ENCODE peak calls at places on chromosomes 2 and 18, in five cellular contexts. O, K, I, S and Q are unnamed samples.

GRCh38 chr2:42859006-42859552 is 66.7 kb upstream of the HAAO start:
- DNase-seq in K (peak; percentile 44), I (peak; percentile 92), S (peak; percentile 92), O (peak; percentile 66), Q (no peak)

GRCh38 chr2:215841175-215841816 is 172.1 kb downstream of the MREG start:
- DNase-seq in K (no peak), S (peak; percentile 20), O (no peak), I (no peak), Q (peak; percentile 56)

GRCh38 chr2:151733781-151734672 is at the start of gene NEB:
- DNase-seq in O (no peak), K (no peak), I (no peak), S (no peak), Q (no peak)

GRCh38 chr2:28345619-28346018 is 47.0 kb upstream of the FOSL2 start:
- DNase-seq in K (no peak), S (no peak), I (no peak), O (no peak), Q (no peak)

GRCh38 chr2:75453696-75454095 is 107.0 kb downstream of the EVA1A start:
- DNase-seq in S (no peak), I (no peak), K (no peak), O (no peak), Q (no peak)

GRCh38 chr2:47310801-47311560 is 92.0 kb upstream of the MSH2 start:
- DNase-seq in S (no peak), K (no peak), O (no peak), I (no peak), Q (peak; percentile 75)

GRCh38 chr18:24016643-24017042 is 2.1 kb downstream of the TTC39C start:
- DNase-seq in I (no peak), K (no peak), S (no peak), O (peak; percentile 11), Q (no peak)

GRCh38 chr2:128685841-128686497 is 367.3 kb upstream of the HS6ST1 start:
- DNase-seq in K (no peak), I (peak; percentile 17), S (no peak), O (no peak), Q (no peak)

GRCh38 chr18:9055185-9055584 is 47.3 kb upstream of the NDUFV2 start:
- DNase-seq in O (no peak), S (no peak), I (no peak), K (peak; percentile 90), Q (no peak)

GRCh38 chr2:222878284-222878876 is 17.5 kb downstream of the ACSL3 start:
- DNase-seq in O (no peak), S (no peak), I (no peak), K (no peak), Q (no peak)

GRCh38 chr2:60064687-60065361 is 488.6 kb downstream of the BCL11A start:
- DNase-seq in O (no peak), I (no peak), S (no peak), K (no peak), Q (no peak)

GRCh38 chr18:62621546-62621945 is 93.8 kb upstream of the PHLPP1 start:
- DNase-seq in O (no peak), K (peak; percentile 14), I (no peak), S (no peak), Q (no peak)

GRCh38 chr2:172082105-172082943 is 3.0 kb upstream of the DLX1 start:
- DNase-seq in S (no peak), O (no peak), K (no peak), I (peak; percentile 74), Q (no peak)

GRCh38 chr2:172084484-172084733 is 898 bp upstream of the DLX1 start:
- DNase-seq in K (no peak), I (no peak), O (no peak), S (no peak), Q (no peak)

GRCh38 chr2:172082944-172083718 is 2.2 kb upstream of the DLX1 start:
- DNase-seq in I (peak; percentile 78), S (no peak), K (no peak), O (no peak), Q (no peak)

GRCh38 chr2:172084734-172085459 is 410 bp upstream of the DLX1 start:
- DNase-seq in O (peak; percentile 90), I (peak; percentile 97), S (peak; percentile 70), K (peak; percentile 84), Q (peak; percentile 75)

GRCh38 chr2:172083725-172084483 is 1.4 kb upstream of the DLX1 start:
- DNase-seq in O (no peak), K (no peak), S (no peak), I (peak; percentile 73), Q (peak; percentile 33)
- H3K36me3 ChIP-seq in O (no peaks in the 10 kb centered on the region), K (no peaks in the 10 kb centered on the region), S (no peaks in the 10 kb centered on the region), I (no peaks in the 10 kb centered on the region), Q (no peaks in the 10 kb centered on the region)

GRCh38 chr2:27202829-27203228 is 9.0 kb upstream of the ATRAID start:
- DNase-seq in I (no peak), O (no peak), K (peak; percentile 44), S (no peak), Q (no peak)
- H3K36me3 ChIP-seq in I (peaks cover 62% of the 10 kb centered on the region), O (peaks cover 12% of the 10 kb centered on the region), K (peaks cover 30% of the 10 kb centered on the region), S (no peaks in the 10 kb centered on the region), Q (no peaks in the 10 kb centered on the region)

DNA sequence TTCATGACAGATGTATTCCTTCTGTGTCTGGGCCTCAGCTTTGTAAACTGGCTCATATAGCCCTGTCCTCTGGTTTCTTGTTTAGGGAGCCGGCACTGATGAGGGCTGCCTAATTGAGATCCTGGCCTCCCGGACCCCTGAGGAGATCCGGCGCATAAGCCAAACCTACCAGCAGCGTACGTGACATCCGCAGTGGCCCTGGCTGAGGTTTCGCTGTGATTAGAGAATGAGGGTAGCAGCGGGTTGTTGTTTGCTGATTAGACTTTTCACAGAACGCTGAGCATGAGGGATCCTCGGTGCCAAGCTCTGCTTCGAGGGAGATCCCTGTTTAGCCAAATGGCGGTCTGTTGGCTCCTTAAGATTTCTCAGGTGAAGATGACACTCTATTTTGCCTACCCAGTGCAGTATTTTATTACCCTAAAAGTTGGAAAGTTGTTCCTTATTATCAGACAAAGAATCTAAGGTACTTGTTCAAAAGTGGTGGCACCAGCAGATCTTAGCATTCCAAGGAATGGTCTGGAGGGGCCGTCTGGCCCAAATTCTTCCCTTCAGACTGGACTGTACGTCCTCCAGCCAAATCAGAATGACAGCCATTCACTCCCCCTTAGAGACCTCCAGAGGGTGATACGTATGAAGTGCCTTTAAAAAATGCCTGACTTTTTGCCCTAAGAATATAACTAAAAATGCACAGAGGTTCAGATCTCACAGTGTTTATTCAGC is 21.5 kb upstream of the GMCL1 start:
- DNase-seq in S (peak; percentile 3), O (no peak), K (no peak), I (no peak), Q (no peak)
- H3K36me3 ChIP-seq in S (peaks cover 12% of the 10 kb centered on the region), O (no peaks in the 10 kb centered on the region), K (peaks cover 8% of the 10 kb centered on the region), I (no peaks in the 10 kb centered on the region), Q (no peaks in the 10 kb centered on the region)

GRCh38 chr2:235868645-235869044 is 299.5 kb downstream of the GBX2 start:
- DNase-seq in K (no peak), I (no peak), O (no peak), S (no peak), Q (no peak)
- H3K36me3 ChIP-seq in K (no peaks in the 10 kb centered on the region), I (no peaks in the 10 kb centered on the region), O (no peaks in the 10 kb centered on the region), S (no peaks in the 10 kb centered on the region), Q (no peaks in the 10 kb centered on the region)

DNA sequence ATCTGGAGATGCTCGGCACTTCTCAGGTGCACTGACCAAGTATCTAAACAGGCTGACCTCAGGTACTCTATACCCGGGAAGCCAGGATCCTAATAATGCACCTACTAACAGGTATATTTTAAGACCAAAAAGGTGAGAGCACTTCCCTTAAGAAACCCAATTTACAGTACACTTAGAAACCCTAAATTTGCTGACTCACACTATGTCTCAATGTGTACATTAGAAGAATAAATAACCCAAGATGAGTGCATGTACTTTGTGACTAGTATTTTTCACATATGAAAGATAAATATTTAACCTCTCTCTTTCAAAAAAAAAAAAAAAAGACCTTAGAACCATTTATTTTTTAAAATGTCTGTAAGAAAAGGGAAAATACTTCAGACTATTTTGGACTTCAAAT is 118.8 kb downstream of the ZNF516 start:
- DNase-seq in I (no peak), O (no peak), K (no peak), S (no peak), Q (no peak)
- H3K36me3 ChIP-seq in I (peaks cover 5% of the 10 kb centered on the region), O (peaks cover 15% of the 10 kb centered on the region), K (peaks cover 5% of the 10 kb centered on the region), S (peaks cover 9% of the 10 kb centered on the region), Q (no peaks in the 10 kb centered on the region)